ENCODE peak calls at places on chromosomes 7 and 10, in five cellular contexts. P, H, Y, G and U are unnamed samples. For H3K9me3, the result is how much of the 10 kb centered on the place peaks cover.

GRCh38 chr10:14688606-14689005 is 86.1 kb downstream of the FAM107B start:
- DNase-seq in G (no peak), P (no peak), Y (no peak), H (no peak), U (no peak)

GRCh38 chr7:78323118-78323517 is 524.5 kb downstream of the PHTF2 start:
- DNase-seq in P (no peak), Y (no peak), H (no peak), G (no peak), U (no peak)

GRCh38 chr7:99737726-99738125 is 2.7 kb upstream of the CYP3A7 start:
- DNase-seq in P (no peak), H (no peak), G (no peak), Y (no peak), U (no peak)

GRCh38 chr7:114409750-114410149 is 4.9 kb upstream of the FOXP2 start:
- DNase-seq in Y (no peak), G (no peak), P (no peak), H (no peak), U (no peak)

GRCh38 chr7:120421151-120421651 is 148.2 kb downstream of the KCND2 start:
- DNase-seq in H (no peak), Y (no peak), P (no peak), G (no peak), U (no peak)

GRCh38 chr7:101563198-101563901 is 65.7 kb downstream of the MYL10 start:
- DNase-seq in G (no peak), P (no peak), H (no peak), Y (no peak), U (no peak)

GRCh38 chr10:22945934-22946673 is 18.3 kb downstream of the ARMC3 start:
- DNase-seq in G (no peak), H (no peak), Y (no peak), P (no peak), U (no peak)

GRCh38 chr10:19788075-19788686 is 28.1 kb upstream of the PLXDC2 start:
- DNase-seq in H (peak), Y (no peak), G (no peak), P (peak), U (no peak)

GRCh38 chr10:88423732-88424131 is 159.4 kb downstream of the RNLS start:
- DNase-seq in H (no peak), Y (no peak), G (no peak), P (no peak), U (no peak)
- H3K9me3 ChIP-seq in H (under half), Y (under half), G (under half), P (under half), U (under half)

GRCh38 chr10:133509700-133510099 is 17.5 kb upstream of the CYP2E1 start:
- DNase-seq in P (no peak), Y (no peak), G (no peak), H (no peak), U (no peak)
- H3K9me3 ChIP-seq in P (under half), Y (under half), G (under half), H (under half), U (under half)

GRCh38 chr10:123747426-123747825 is 81.3 kb downstream of the GPR26 start:
- DNase-seq in Y (no peak), P (no peak), G (no peak), H (no peak), U (no peak)
- H3K9me3 ChIP-seq in Y (under half), P (under half), G (under half), H (under half), U (under half)

DNA sequence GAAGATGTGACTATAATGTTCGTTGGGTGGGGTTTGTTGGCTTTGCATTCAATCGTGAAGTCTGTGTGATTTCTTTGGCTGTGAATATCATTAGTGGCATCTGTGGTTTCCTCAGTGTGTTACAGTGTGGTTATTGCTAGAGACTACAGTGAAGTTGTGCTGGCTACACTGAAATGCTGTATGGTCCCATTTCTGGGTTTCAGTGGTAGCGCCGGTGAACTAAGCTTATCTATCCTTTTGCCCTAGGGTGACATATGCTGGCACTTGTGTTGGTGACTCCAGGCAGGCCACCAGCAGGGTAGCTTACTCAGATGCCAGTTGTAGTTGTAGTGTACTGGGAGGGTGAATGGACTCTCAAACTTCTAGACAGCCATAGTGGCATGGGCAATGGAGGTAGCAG is 259.5 kb downstream of the ANKRD30A start:
- DNase-seq in P (no peak), Y (no peak), H (no peak), G (no peak), U (no peak)
- H3K9me3 ChIP-seq in P (under half), Y (under half), H (under half), G (under half), U (under half)

GRCh38 chr10:133614830-133615580 is 11.6 kb downstream of the FRG2B start:
- DNase-seq in H (no peak), Y (no peak), G (no peak), P (peak), U (no peak)
- H3K9me3 ChIP-seq in H (under half), Y (under half), G (under half), P (under half), U (under half)

DNA sequence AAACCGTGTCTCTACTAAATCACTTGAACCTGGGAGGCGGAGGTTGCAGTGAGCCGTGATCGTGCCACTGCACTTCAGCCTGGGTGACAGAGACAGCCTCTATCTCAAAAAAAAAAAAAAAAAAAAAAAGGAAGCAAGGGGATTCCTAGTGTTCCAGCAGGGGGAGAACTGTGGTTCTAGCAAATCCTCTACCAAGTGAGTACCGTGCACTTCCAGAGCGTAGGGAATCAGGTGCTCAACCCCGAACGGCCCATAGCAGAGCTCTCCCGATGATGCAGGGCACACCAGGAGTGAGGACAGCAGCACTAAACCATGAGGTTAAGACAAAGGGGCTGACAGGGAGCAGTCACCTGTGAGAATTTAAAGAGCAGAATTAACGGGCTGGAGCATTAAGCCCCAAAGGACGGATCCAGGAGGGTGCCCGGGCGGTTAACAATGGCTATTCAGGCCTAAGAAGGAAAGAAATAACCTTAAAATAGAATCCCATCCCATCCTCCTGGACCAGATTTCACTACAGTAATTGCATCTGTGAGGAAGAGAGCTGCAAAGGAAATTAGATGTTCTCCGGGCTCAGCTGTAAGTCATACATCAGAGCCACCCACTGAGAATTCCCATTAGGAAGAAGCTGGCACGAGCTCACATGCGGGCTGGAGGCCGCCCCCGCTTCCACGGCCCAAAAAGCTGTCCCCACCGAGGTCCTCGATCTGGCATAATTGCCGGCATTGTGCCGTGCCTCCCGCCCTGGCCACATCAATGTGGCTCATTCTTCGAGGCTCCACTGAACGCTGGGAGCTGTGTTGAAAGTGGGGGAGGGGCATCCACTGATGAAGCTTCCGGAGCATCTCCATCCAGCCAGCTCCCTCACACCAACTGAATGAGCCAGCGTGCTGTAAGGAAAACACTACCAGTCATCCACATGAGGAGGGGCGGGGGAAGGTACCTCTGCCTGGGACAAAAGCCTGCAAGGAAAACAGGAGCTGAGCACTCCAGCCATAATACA is 173.4 kb downstream of the PTPRN2 start:
- DNase-seq in P (peak), H (no peak), G (no peak), Y (no peak), U (no peak)
- H3K9me3 ChIP-seq in P (under half), H (under half), G (under half), Y (under half), U (under half)

GRCh38 chr7:56479136-56479535 is 362.9 kb upstream of the NUPR2 start:
- DNase-seq in P (no peak), Y (no peak), G (no peak), H (no peak), U (no peak)
- H3K9me3 ChIP-seq in P (under half), Y (under half), G (under half), H (under half), U (under half)